ENCODE peak calls at places on chromosomes 1 and 21, in eight cellular contexts. M is left ventricle myocardium inferior; U is IMR-90; W is heart right ventricle; I is cardiac muscle cell; V is CD4-positive, CD25-positive, alpha-beta regulatory T cell; C is H9; S is mammary epithelial cell. B is an unnamed sample.
A peak's percentile ranks its signal among the peaks of the same experiment; 100 is the strongest.

GRCh38 chr1:87224209-87224608 is 104.5 kb upstream of the LMO4 start:
- DNase-seq in M (no peak), U (peak; percentile 100), W (no peak), I (no peak), V (no peak), C (no peak), S (peak; percentile 98), B (no peak)

GRCh38 chr21:44845418-44846200 is 27.7 kb upstream of the SUMO3 start:
- DNase-seq in M (peak; percentile 80), U (peak; percentile 24), W (peak; percentile 67), I (peak; percentile 69), V (peak; percentile 30), C (peak; percentile 91), S (no peak), B (no peak)

GRCh38 chr1:240094043-240094722 is 2.5 kb downstream of the FMN2 start:
- DNase-seq in M (no peak), U (no peak), W (no peak), I (peak; percentile 22), V (no peak), C (no peak), S (no peak), B (no peak)

GRCh38 chr1:234627009-234627950 is 17.3 kb upstream of the IRF2BP2 start:
- DNase-seq in M (no peak), U (no peak), W (no peak), I (no peak), V (no peak), C (no peak), S (no peak), B (no peak)

GRCh38 chr1:153095764-153096163 is 1.4 kb upstream of the SPRR2E start:
- DNase-seq in M (no peak), U (no peak), W (no peak), I (no peak), V (no peak), C (no peak), S (no peak), B (no peak)

GRCh38 chr1:202365092-202365815 is 16.8 kb downstream of the PPP1R12B start:
- DNase-seq in M (no peak), U (peak; percentile 51), W (no peak), I (no peak), V (no peak), C (no peak), S (peak; percentile 40), B (no peak)

GRCh38 chr1:111792249-111792648 is 36.5 kb downstream of the DDX20 start:
- DNase-seq in M (no peak), U (no peak), W (no peak), I (no peak), V (no peak), C (no peak), S (no peak), B (no peak)

GRCh38 chr1:238568707-238569106 is 678.0 kb upstream of the ZP4 start:
- DNase-seq in M (no peak), U (no peak), W (no peak), I (no peak), V (no peak), C (no peak), S (no peak), B (no peak)

GRCh38 chr1:242055921-242056320 is 57.0 kb upstream of the MAP1LC3C start:
- DNase-seq in M (no peak), U (no peak), W (no peak), I (no peak), V (no peak), C (no peak), S (peak; percentile 47), B (no peak)

GRCh38 chr21:31974454-31974985 is 101.7 kb downstream of the HUNK start:
- DNase-seq in M (no peak), U (no peak), W (no peak), I (no peak), V (peak; percentile 55), C (peak; percentile 34), S (no peak), B (no peak)

GRCh38 chr1:113874017-113874879 is 2.7 kb upstream of the PTPN22 start:
- DNase-seq in M (no peak), U (peak; percentile 8), W (no peak), I (no peak), V (peak; percentile 71), C (peak; percentile 49), S (peak; percentile 76), B (no peak)

DNA sequence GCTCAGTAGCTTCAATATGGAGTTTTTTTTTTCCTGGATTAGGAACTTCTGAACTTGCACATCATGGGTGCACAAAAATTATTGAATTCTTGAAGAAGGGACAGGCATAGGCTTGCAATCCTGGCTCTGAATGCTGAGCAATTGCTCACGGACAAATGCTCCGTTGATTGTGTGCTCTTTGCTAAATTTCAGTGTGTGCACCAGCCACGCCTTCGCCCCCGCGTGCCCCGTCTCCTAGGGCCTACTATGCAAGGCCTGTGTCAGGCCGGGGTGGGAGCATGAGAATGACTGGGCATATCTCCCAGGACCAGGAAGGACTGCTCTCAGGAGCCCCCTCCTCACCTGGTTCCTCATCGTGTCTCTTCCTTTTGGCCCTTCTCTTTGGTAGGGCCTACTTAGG is 17.4 kb downstream of the IL6R start:
- DNase-seq in M (no peak), U (no peak), W (no peak), I (no peak), V (no peak), C (no peak), S (peak; percentile 69), B (no peak)
- H3K27ac ChIP-seq in M (peak overlapping the region; percentile 98), U (no peak overlapping the region), W (peak overlapping the region; percentile 50), I (no peak overlapping the region), V (peak overlapping the region; percentile 49), C (no peak overlapping the region), S (peak overlapping the region; percentile 51), B (peak overlapping the region; percentile 12)

GRCh38 chr1:30371888-30372791 is 351.2 kb downstream of the MATN1 start:
- DNase-seq in M (no peak), U (no peak), W (no peak), I (no peak), V (no peak), C (peak; percentile 27), S (no peak), B (no peak)
- H3K27ac ChIP-seq in M (no peak overlapping the region), U (no peak overlapping the region), W (no peak overlapping the region), I (no peak overlapping the region), V (no peak overlapping the region), C (no peak overlapping the region), S (no peak overlapping the region), B (no peak overlapping the region)

GRCh38 chr1:6180215-6180577 is at the start of gene CHD5:
- DNase-seq in M (no peak), U (no peak), W (no peak), I (no peak), V (no peak), C (peak; percentile 68), S (no peak), B (no peak)
- H3K27ac ChIP-seq in M (no peak within 1 kb of the TSS), U (no peak within 1 kb of the TSS), W (no peak within 1 kb of the TSS), I (no peak within 1 kb of the TSS), V (no peak within 1 kb of the TSS), C (no peak within 1 kb of the TSS), S (no peak within 1 kb of the TSS), B (no peak within 1 kb of the TSS)

DNA sequence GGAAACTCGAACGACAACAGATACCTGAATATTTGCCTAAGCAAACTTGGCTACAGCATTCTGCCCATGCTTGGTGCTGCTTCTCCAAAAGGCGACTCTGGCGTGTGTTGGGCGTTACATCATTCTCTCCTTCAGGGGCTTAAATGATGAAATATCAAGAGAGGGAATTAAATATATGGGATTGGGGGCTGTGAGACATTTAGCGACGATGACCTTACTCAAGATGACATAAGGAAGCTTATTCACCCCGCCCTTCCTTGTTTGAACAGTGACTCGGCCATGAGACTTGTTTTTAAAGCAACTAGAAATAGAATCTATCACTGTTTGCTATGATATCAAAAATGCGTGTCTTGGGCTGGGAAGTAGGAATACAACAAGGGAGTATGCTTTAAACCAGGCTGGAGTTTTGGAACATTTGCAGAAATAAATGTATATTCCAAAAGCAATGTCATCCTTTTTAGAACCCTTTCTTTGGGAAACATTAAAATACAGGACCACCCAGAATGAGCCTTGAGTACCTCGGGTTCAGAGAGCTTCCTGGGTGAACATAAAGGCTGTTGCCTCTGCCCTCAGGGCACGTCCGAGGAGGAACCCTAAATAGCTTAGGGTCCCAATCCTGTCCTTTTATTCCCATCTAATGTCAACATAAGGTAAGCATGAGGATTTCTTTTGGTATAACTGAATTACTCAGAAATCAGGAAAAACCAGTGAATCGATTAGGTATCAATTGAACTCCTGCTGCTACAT is 123.3 kb upstream of the SLC45A1 start:
- DNase-seq in M (no peak), U (peak; percentile 67), W (no peak), I (no peak), V (no peak), C (no peak), S (peak; percentile 53), B (no peak)
- H3K27ac ChIP-seq in M (no peak overlapping the region), U (no peak overlapping the region), W (no peak overlapping the region), I (no peak overlapping the region), V (no peak overlapping the region), C (no peak overlapping the region), S (peak overlapping the region; percentile 49), B (no peak overlapping the region)

GRCh38 chr1:68497358-68497698 is 446 bp upstream of the DEPDC1 start:
- DNase-seq in M (no peak), U (no peak), W (no peak), I (no peak), V (no peak), C (no peak), S (no peak), B (no peak)
- H3K27ac ChIP-seq in M (peak overlapping the region; percentile 45), U (no peak overlapping the region), W (no peak overlapping the region), I (no peak overlapping the region), V (no peak overlapping the region), C (no peak overlapping the region), S (no peak overlapping the region), B (no peak overlapping the region)

GRCh38 chr1:236161230-236161629 is 18.9 kb downstream of the GPR137B start:
- DNase-seq in M (no peak), U (no peak), W (no peak), I (no peak), V (no peak), C (no peak), S (no peak), B (no peak)

GRCh38 chr1:236160540-236161127 is 18.3 kb downstream of the GPR137B start:
- DNase-seq in M (no peak), U (no peak), W (no peak), I (no peak), V (no peak), C (no peak), S (no peak), B (no peak)

GRCh38 chr1:236158719-236159118 is 16.4 kb downstream of the GPR137B start:
- DNase-seq in M (no peak), U (no peak), W (no peak), I (no peak), V (no peak), C (no peak), S (no peak), B (no peak)

GRCh38 chr1:236156512-236157208 is 14.3 kb downstream of the GPR137B start:
- DNase-seq in M (no peak), U (no peak), W (no peak), I (no peak), V (peak; percentile 37), C (no peak), S (no peak), B (peak; percentile 54)

GRCh38 chr1:236159704-236160539 is 17.6 kb downstream of the GPR137B start:
- DNase-seq in M (no peak), U (no peak), W (no peak), I (no peak), V (no peak), C (no peak), S (no peak), B (no peak)
- H3K27ac ChIP-seq in M (no peak overlapping the region), U (no peak overlapping the region), W (no peak overlapping the region), I (no peak overlapping the region), V (no peak overlapping the region), C (no peak overlapping the region), S (no peak overlapping the region), B (no peak overlapping the region)

B was measured in caudate nucleus.